ENCODE peak calls at places on chromosome 4, in ten cellular contexts. One of them, this sample, is unnamed.

GRCh38 chr4:36325499-36325898 is 44.1 kb downstream of the DTHD1 start:
- DNase-seq in psoas muscle: no peak
- DNase-seq in CD8-positive, alpha-beta T cell: no peak
- DNase-seq in mesenchymal stem cell: no peak
- DNase-seq in H9: no peak
- DNase-seq in IMR-90: no peak
- DNase-seq in GM23248: no peak
- DNase-seq in WERI-Rb-1: no peak
- DNase-seq in CD8-positive, alpha-beta memory T cell: peak; percentile 6
- DNase-seq in breast epithelium: no peak
- DNase-seq in this sample: no peak

GRCh38 chr4:122992111-122992510 is 69.7 kb upstream of the NUDT6 start:
- DNase-seq in IMR-90: no peak
- DNase-seq in psoas muscle: no peak
- DNase-seq in WERI-Rb-1: no peak
- DNase-seq in GM23248: peak; percentile 52
- DNase-seq in CD8-positive, alpha-beta memory T cell: no peak
- DNase-seq in mesenchymal stem cell: no peak
- DNase-seq in breast epithelium: no peak
- DNase-seq in CD8-positive, alpha-beta T cell: no peak
- DNase-seq in H9: no peak
- DNase-seq in this sample: no peak

GRCh38 chr4:142875117-142875516 is 29.0 kb upstream of the INPP4B start:
- DNase-seq in H9: peak; percentile 51
- DNase-seq in CD8-positive, alpha-beta memory T cell: no peak
- DNase-seq in breast epithelium: no peak
- DNase-seq in psoas muscle: no peak
- DNase-seq in WERI-Rb-1: peak; percentile 42
- DNase-seq in mesenchymal stem cell: no peak
- DNase-seq in IMR-90: no peak
- DNase-seq in CD8-positive, alpha-beta T cell: no peak
- DNase-seq in GM23248: no peak
- DNase-seq in this sample: peak; percentile 63

GRCh38 chr4:121717680-121718237 is 21.0 kb upstream of the ANXA5 start:
- DNase-seq in WERI-Rb-1: no peak
- DNase-seq in IMR-90: peak; percentile 74
- DNase-seq in CD8-positive, alpha-beta T cell: no peak
- DNase-seq in breast epithelium: no peak
- DNase-seq in psoas muscle: no peak
- DNase-seq in mesenchymal stem cell: peak; percentile 81
- DNase-seq in GM23248: peak; percentile 73
- DNase-seq in H9: no peak
- DNase-seq in CD8-positive, alpha-beta memory T cell: no peak
- DNase-seq in this sample: no peak

GRCh38 chr4:107801766-107802211 is 22.9 kb upstream of the SGMS2 start:
- DNase-seq in H9: no peak
- DNase-seq in IMR-90: peak; percentile 27
- DNase-seq in CD8-positive, alpha-beta memory T cell: no peak
- DNase-seq in mesenchymal stem cell: peak; percentile 47
- DNase-seq in CD8-positive, alpha-beta T cell: no peak
- DNase-seq in psoas muscle: no peak
- DNase-seq in breast epithelium: no peak
- DNase-seq in WERI-Rb-1: no peak
- DNase-seq in GM23248: peak; percentile 76
- DNase-seq in this sample: no peak

GRCh38 chr4:1176398-1177273 is 4.3 kb upstream of the SPON2 start:
- DNase-seq in WERI-Rb-1: no peak
- DNase-seq in CD8-positive, alpha-beta memory T cell: no peak
- DNase-seq in psoas muscle: no peak
- DNase-seq in IMR-90: no peak
- DNase-seq in GM23248: no peak
- DNase-seq in CD8-positive, alpha-beta T cell: no peak
- DNase-seq in breast epithelium: no peak
- DNase-seq in H9: no peak
- DNase-seq in mesenchymal stem cell: no peak
- DNase-seq in this sample: no peak

GRCh38 chr4:123343400-123344060 is 53.1 kb upstream of the SPRY1 start:
- DNase-seq in psoas muscle: no peak
- DNase-seq in H9: no peak
- DNase-seq in WERI-Rb-1: no peak
- DNase-seq in GM23248: no peak
- DNase-seq in mesenchymal stem cell: no peak
- DNase-seq in CD8-positive, alpha-beta memory T cell: no peak
- DNase-seq in breast epithelium: no peak
- DNase-seq in IMR-90: no peak
- DNase-seq in CD8-positive, alpha-beta T cell: no peak
- DNase-seq in this sample: no peak

GRCh38 chr4:107072836-107073736 is 37.0 kb upstream of the DKK2 start:
- DNase-seq in CD8-positive, alpha-beta T cell: no peak
- DNase-seq in H9: no peak
- DNase-seq in GM23248: no peak
- DNase-seq in mesenchymal stem cell: no peak
- DNase-seq in CD8-positive, alpha-beta memory T cell: no peak
- DNase-seq in WERI-Rb-1: no peak
- DNase-seq in IMR-90: no peak
- DNase-seq in breast epithelium: no peak
- DNase-seq in psoas muscle: no peak
- DNase-seq in this sample: no peak

GRCh38 chr4:89158884-89159503 is 47.7 kb downstream of the TIGD2 start:
- DNase-seq in breast epithelium: no peak
- DNase-seq in GM23248: peak; percentile 68
- DNase-seq in CD8-positive, alpha-beta T cell: no peak
- DNase-seq in mesenchymal stem cell: peak; percentile 54
- DNase-seq in psoas muscle: no peak
- DNase-seq in WERI-Rb-1: no peak
- DNase-seq in IMR-90: peak; percentile 43
- DNase-seq in CD8-positive, alpha-beta memory T cell: peak; percentile 16
- DNase-seq in H9: no peak
- DNase-seq in this sample: peak; percentile 41

GRCh38 chr4:76765473-76766183 is 132.3 kb downstream of the SOWAHB start:
- DNase-seq in psoas muscle: no peak
- DNase-seq in CD8-positive, alpha-beta memory T cell: no peak
- DNase-seq in GM23248: peak; percentile 85
- DNase-seq in IMR-90: peak; percentile 34
- DNase-seq in H9: no peak
- DNase-seq in breast epithelium: no peak
- DNase-seq in mesenchymal stem cell: no peak
- DNase-seq in CD8-positive, alpha-beta T cell: no peak
- DNase-seq in WERI-Rb-1: no peak
- DNase-seq in this sample: no peak

GRCh38 chr4:76764251-76764650 is 133.7 kb downstream of the SOWAHB start:
- DNase-seq in CD8-positive, alpha-beta T cell: no peak
- DNase-seq in GM23248: peak; percentile 85
- DNase-seq in IMR-90: peak; percentile 82
- DNase-seq in WERI-Rb-1: no peak
- DNase-seq in breast epithelium: no peak
- DNase-seq in mesenchymal stem cell: peak; percentile 76
- DNase-seq in CD8-positive, alpha-beta memory T cell: no peak
- DNase-seq in H9: no peak
- DNase-seq in psoas muscle: no peak
- DNase-seq in this sample: peak; percentile 71

GRCh38 chr4:76758996-76759395 is 138.9 kb downstream of the SOWAHB start:
- DNase-seq in WERI-Rb-1: no peak
- DNase-seq in CD8-positive, alpha-beta T cell: no peak
- DNase-seq in CD8-positive, alpha-beta memory T cell: no peak
- DNase-seq in IMR-90: no peak
- DNase-seq in psoas muscle: no peak
- DNase-seq in GM23248: peak; percentile 67
- DNase-seq in breast epithelium: no peak
- DNase-seq in mesenchymal stem cell: no peak
- DNase-seq in H9: no peak
- DNase-seq in this sample: no peak

GRCh38 chr4:76760214-76760613 is 137.7 kb downstream of the SOWAHB start:
- DNase-seq in IMR-90: no peak
- DNase-seq in mesenchymal stem cell: no peak
- DNase-seq in H9: no peak
- DNase-seq in CD8-positive, alpha-beta T cell: no peak
- DNase-seq in WERI-Rb-1: no peak
- DNase-seq in breast epithelium: no peak
- DNase-seq in GM23248: no peak
- DNase-seq in CD8-positive, alpha-beta memory T cell: no peak
- DNase-seq in psoas muscle: no peak
- DNase-seq in this sample: no peak

GRCh38 chr4:76762136-76763130 is 135.5 kb downstream of the SOWAHB start:
- DNase-seq in breast epithelium: no peak
- DNase-seq in CD8-positive, alpha-beta T cell: no peak
- DNase-seq in GM23248: no peak
- DNase-seq in IMR-90: no peak
- DNase-seq in psoas muscle: no peak
- DNase-seq in mesenchymal stem cell: no peak
- DNase-seq in CD8-positive, alpha-beta memory T cell: no peak
- DNase-seq in H9: no peak
- DNase-seq in WERI-Rb-1: no peak
- DNase-seq in this sample: no peak
- H3K27ac ChIP-seq in breast epithelium: no peak overlapping the region
- H3K27ac ChIP-seq in CD8-positive, alpha-beta T cell: no peak overlapping the region
- H3K27ac ChIP-seq in GM23248: peak overlapping the region; percentile 9
- H3K27ac ChIP-seq in IMR-90: peak overlapping the region; percentile 21
- H3K27ac ChIP-seq in psoas muscle: no peak overlapping the region
- H3K27ac ChIP-seq in mesenchymal stem cell: no peak overlapping the region
- H3K27ac ChIP-seq in CD8-positive, alpha-beta memory T cell: no peak overlapping the region
- H3K27ac ChIP-seq in H9: no peak overlapping the region
- H3K27ac ChIP-seq in WERI-Rb-1: no peak overlapping the region
- H3K27ac ChIP-seq in this sample: peak overlapping the region; percentile 39

GRCh38 chr4:6987566-6987920 is 55.6 kb upstream of the TADA2B start:
- DNase-seq in WERI-Rb-1: no peak
- DNase-seq in mesenchymal stem cell: peak; percentile 43
- DNase-seq in CD8-positive, alpha-beta memory T cell: no peak
- DNase-seq in CD8-positive, alpha-beta T cell: no peak
- DNase-seq in H9: no peak
- DNase-seq in IMR-90: peak; percentile 37
- DNase-seq in GM23248: peak; percentile 76
- DNase-seq in psoas muscle: no peak
- DNase-seq in breast epithelium: no peak
- DNase-seq in this sample: peak; percentile 54
- H3K27ac ChIP-seq in WERI-Rb-1: peak overlapping the region; percentile 74
- H3K27ac ChIP-seq in mesenchymal stem cell: peak overlapping the region; percentile 50
- H3K27ac ChIP-seq in CD8-positive, alpha-beta memory T cell: peak overlapping the region; percentile 65
- H3K27ac ChIP-seq in CD8-positive, alpha-beta T cell: peak overlapping the region; percentile 46
- H3K27ac ChIP-seq in H9: no peak overlapping the region
- H3K27ac ChIP-seq in IMR-90: peak overlapping the region; percentile 83
- H3K27ac ChIP-seq in GM23248: peak overlapping the region; percentile 75
- H3K27ac ChIP-seq in psoas muscle: peak overlapping the region; percentile 87
- H3K27ac ChIP-seq in breast epithelium: peak overlapping the region; percentile 93
- H3K27ac ChIP-seq in this sample: peak overlapping the region; percentile 87

DNA sequence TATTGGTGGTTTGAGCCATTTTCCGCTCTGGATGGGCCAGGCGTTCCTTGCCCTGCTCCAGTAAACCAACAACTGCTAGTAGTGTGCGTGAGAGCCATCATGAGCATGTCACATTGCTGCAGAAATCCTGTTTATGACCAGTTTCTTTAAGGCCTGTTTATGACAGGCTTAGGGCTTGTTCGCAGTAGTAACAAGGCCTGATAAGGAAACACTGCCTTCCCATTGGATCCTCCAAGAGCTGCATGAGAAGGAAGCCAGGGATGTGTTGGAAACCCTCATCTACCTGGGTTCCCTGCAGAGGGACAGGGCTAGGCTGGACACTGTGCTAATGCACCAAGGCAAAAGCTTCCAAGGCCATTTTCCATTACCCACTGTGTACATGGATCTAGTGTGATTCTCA is 153.9 kb downstream of the ZNF518B start:
- DNase-seq in WERI-Rb-1: no peak
- DNase-seq in psoas muscle: no peak
- DNase-seq in breast epithelium: no peak
- DNase-seq in GM23248: no peak
- DNase-seq in H9: no peak
- DNase-seq in CD8-positive, alpha-beta T cell: no peak
- DNase-seq in IMR-90: no peak
- DNase-seq in mesenchymal stem cell: no peak
- DNase-seq in CD8-positive, alpha-beta memory T cell: no peak
- DNase-seq in this sample: no peak
- H3K27ac ChIP-seq in WERI-Rb-1: no peak overlapping the region
- H3K27ac ChIP-seq in psoas muscle: no peak overlapping the region
- H3K27ac ChIP-seq in breast epithelium: no peak overlapping the region
- H3K27ac ChIP-seq in GM23248: no peak overlapping the region
- H3K27ac ChIP-seq in H9: no peak overlapping the region
- H3K27ac ChIP-seq in CD8-positive, alpha-beta T cell: no peak overlapping the region
- H3K27ac ChIP-seq in IMR-90: no peak overlapping the region
- H3K27ac ChIP-seq in mesenchymal stem cell: no peak overlapping the region
- H3K27ac ChIP-seq in CD8-positive, alpha-beta memory T cell: no peak overlapping the region
- H3K27ac ChIP-seq in this sample: no peak overlapping the region

GRCh38 chr4:109955146-109955545 is 42.5 kb downstream of the EGF start:
- DNase-seq in CD8-positive, alpha-beta T cell: no peak
- DNase-seq in CD8-positive, alpha-beta memory T cell: no peak
- DNase-seq in GM23248: no peak
- DNase-seq in breast epithelium: no peak
- DNase-seq in WERI-Rb-1: peak; percentile 88
- DNase-seq in IMR-90: no peak
- DNase-seq in mesenchymal stem cell: no peak
- DNase-seq in psoas muscle: no peak
- DNase-seq in H9: no peak
- DNase-seq in this sample: no peak
- H3K27ac ChIP-seq in CD8-positive, alpha-beta T cell: no peak overlapping the region
- H3K27ac ChIP-seq in CD8-positive, alpha-beta memory T cell: no peak overlapping the region
- H3K27ac ChIP-seq in GM23248: no peak overlapping the region
- H3K27ac ChIP-seq in breast epithelium: no peak overlapping the region
- H3K27ac ChIP-seq in WERI-Rb-1: peak overlapping the region; percentile 57
- H3K27ac ChIP-seq in IMR-90: no peak overlapping the region
- H3K27ac ChIP-seq in mesenchymal stem cell: no peak overlapping the region
- H3K27ac ChIP-seq in psoas muscle: no peak overlapping the region
- H3K27ac ChIP-seq in H9: no peak overlapping the region
- H3K27ac ChIP-seq in this sample: no peak overlapping the region

GRCh38 chr4:41050116-41050515 is 164.2 kb downstream of the APBB2 start:
- DNase-seq in GM23248: no peak
- DNase-seq in IMR-90: no peak
- DNase-seq in CD8-positive, alpha-beta T cell: no peak
- DNase-seq in CD8-positive, alpha-beta memory T cell: no peak
- DNase-seq in H9: no peak
- DNase-seq in mesenchymal stem cell: no peak
- DNase-seq in WERI-Rb-1: no peak
- DNase-seq in breast epithelium: no peak
- DNase-seq in psoas muscle: no peak
- DNase-seq in this sample: no peak
- H3K27ac ChIP-seq in GM23248: no peak overlapping the region
- H3K27ac ChIP-seq in IMR-90: no peak overlapping the region
- H3K27ac ChIP-seq in CD8-positive, alpha-beta T cell: no peak overlapping the region
- H3K27ac ChIP-seq in CD8-positive, alpha-beta memory T cell: no peak overlapping the region
- H3K27ac ChIP-seq in H9: no peak overlapping the region
- H3K27ac ChIP-seq in mesenchymal stem cell: no peak overlapping the region
- H3K27ac ChIP-seq in WERI-Rb-1: no peak overlapping the region
- H3K27ac ChIP-seq in breast epithelium: no peak overlapping the region
- H3K27ac ChIP-seq in psoas muscle: no peak overlapping the region
- H3K27ac ChIP-seq in this sample: no peak overlapping the region

DNA sequence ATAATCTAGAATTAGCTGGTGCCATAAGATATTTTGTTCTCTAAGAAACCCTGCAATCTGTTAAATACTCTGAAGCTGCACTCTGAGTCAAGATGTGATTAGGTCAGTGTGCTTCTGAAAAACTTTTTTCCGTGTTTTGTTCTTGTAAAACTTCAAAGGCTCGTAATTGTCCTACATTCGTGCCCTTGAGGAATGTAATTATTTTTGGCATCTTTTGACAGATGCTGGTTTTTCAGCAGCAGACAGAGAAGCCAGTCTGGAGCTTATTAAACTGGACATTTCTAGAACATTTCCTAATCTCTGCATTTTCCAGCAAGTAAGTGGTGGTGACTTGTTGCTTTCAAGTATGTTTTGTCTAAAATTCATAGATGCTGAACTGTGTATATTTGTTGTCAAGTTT is 36.8 kb upstream of the TADA2B start:
- DNase-seq in breast epithelium: no peak
- DNase-seq in mesenchymal stem cell: no peak
- DNase-seq in WERI-Rb-1: no peak
- DNase-seq in CD8-positive, alpha-beta memory T cell: no peak
- DNase-seq in psoas muscle: no peak
- DNase-seq in IMR-90: no peak
- DNase-seq in GM23248: no peak
- DNase-seq in CD8-positive, alpha-beta T cell: no peak
- DNase-seq in H9: no peak
- DNase-seq in this sample: no peak
- H3K27ac ChIP-seq in breast epithelium: no peak overlapping the region
- H3K27ac ChIP-seq in mesenchymal stem cell: no peak overlapping the region
- H3K27ac ChIP-seq in WERI-Rb-1: no peak overlapping the region
- H3K27ac ChIP-seq in CD8-positive, alpha-beta memory T cell: no peak overlapping the region
- H3K27ac ChIP-seq in psoas muscle: no peak overlapping the region
- H3K27ac ChIP-seq in IMR-90: no peak overlapping the region
- H3K27ac ChIP-seq in GM23248: no peak overlapping the region
- H3K27ac ChIP-seq in CD8-positive, alpha-beta T cell: no peak overlapping the region
- H3K27ac ChIP-seq in H9: no peak overlapping the region
- H3K27ac ChIP-seq in this sample: no peak overlapping the region